ENCODE peak calls at places on chromosomes 16 and 17, in six cellular contexts. V, C, S, W, L and Z are unnamed samples. For H3K9me3, the result is how much of the 10 kb centered on the place peaks cover.

GRCh38 chr16:84739349-84740124 is 39.7 kb downstream of the USP10 start:
- DNase-seq in L (no peak), S (no peak), V (no peak), W (no peak), C (no peak), Z (no peak)

GRCh38 chr16:25012525-25012991 is 2.6 kb downstream of the ARHGAP17 start:
- DNase-seq in S (no peak), W (no peak), V (no peak), L (no peak), C (no peak), Z (no peak)

GRCh38 chr17:37276475-37276874 is 99.3 kb upstream of the C17orf78 start:
- DNase-seq in W (no peak), C (no peak), S (no peak), V (no peak), L (no peak), Z (no peak)

GRCh38 chr16:1153480-1154160 is 714 bp downstream of the CACNA1H start:
- DNase-seq in C (no peak), L (no peak), W (no peak), V (no peak), S (no peak), Z (no peak)

GRCh38 chr17:41392278-41392677 is 5.1 kb downstream of the KRT31 start:
- DNase-seq in L (no peak), C (no peak), W (no peak), V (no peak), S (no peak), Z (no peak)

GRCh38 chr17:81173761-81174160 is 7.7 kb upstream of the AATK start:
- DNase-seq in S (no peak), V (no peak), L (no peak), C (no peak), W (no peak), Z (no peak)

GRCh38 chr16:88454315-88455057 is 1.4 kb downstream of the ZFPM1 start:
- DNase-seq in W (peak), V (no peak), S (no peak), C (no peak), L (peak), Z (no peak)

GRCh38 chr17:39739885-39740356 is 2.2 kb downstream of the GRB7 start:
- DNase-seq in W (no peak), C (no peak), S (no peak), L (no peak), V (no peak), Z (no peak)

GRCh38 chr16:11852092-11852809 is 909 bp upstream of the RSL1D1 start:
- DNase-seq in V (no peak), W (no peak), C (no peak), S (no peak), L (no peak), Z (peak)

GRCh38 chr17:50559674-50560184 is 786 bp upstream of the CACNA1G start:
- DNase-seq in C (peak), V (no peak), L (no peak), S (peak), W (no peak), Z (no peak)

GRCh38 chr17:35289222-35289621 is 46.4 kb downstream of the SLFN5 start:
- DNase-seq in C (no peak), V (no peak), W (no peak), L (no peak), S (no peak), Z (no peak)

GRCh38 chr17:78671607-78672404 is 94.6 kb upstream of the DNAH17 start:
- DNase-seq in W (no peak), V (no peak), C (no peak), L (no peak), S (no peak), Z (no peak)

GRCh38 chr17:49209061-49209571 is 1.3 kb downstream of the GNGT2 start:
- DNase-seq in S (no peak), V (no peak), C (no peak), W (peak), L (no peak), Z (no peak)

DNA sequence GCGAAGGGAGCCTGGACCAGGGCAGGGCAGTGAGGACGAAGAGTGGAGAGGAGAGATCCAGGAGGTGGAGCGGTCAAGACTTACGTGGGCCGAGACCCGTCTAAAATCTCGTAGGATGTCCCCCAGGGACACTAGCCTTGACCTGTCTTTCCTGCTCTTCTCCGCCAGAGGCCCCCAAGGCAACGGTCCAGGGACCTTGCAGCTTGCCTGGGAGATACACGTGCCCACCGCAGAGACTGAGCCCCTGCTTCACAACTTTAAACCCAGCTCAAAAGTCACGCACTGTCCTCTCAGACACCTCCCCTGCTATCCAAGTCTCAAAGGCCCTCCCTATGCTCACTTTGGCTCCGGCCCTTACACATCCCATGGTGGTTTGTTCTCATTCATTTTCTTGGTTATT is 9.4 kb downstream of the TIGD7 start:
- DNase-seq in L (no peak), C (no peak), V (no peak), W (no peak), S (no peak), Z (no peak)
- H3K9me3 ChIP-seq in L (half or more), C (half or more), V (half or more), W (under half), S (under half), Z (under half)

GRCh38 chr17:21815352-21816063 is 123.2 kb downstream of the KCNJ18 start:
- DNase-seq in L (no peak), W (no peak), V (no peak), C (no peak), S (no peak), Z (no peak)

GRCh38 chr17:21814776-21815175 is 122.5 kb downstream of the KCNJ18 start:
- DNase-seq in C (no peak), L (no peak), V (no peak), W (no peak), S (no peak), Z (no peak)

GRCh38 chr17:21816592-21817567 is 124.6 kb downstream of the KCNJ18 start:
- DNase-seq in C (no peak), S (no peak), W (no peak), L (no peak), V (no peak), Z (no peak)

GRCh38 chr17:21823130-21823529 is 130.8 kb downstream of the KCNJ18 start:
- DNase-seq in W (no peak), C (no peak), L (no peak), V (no peak), S (no peak), Z (no peak)

GRCh38 chr17:21817791-21818364 is 125.6 kb downstream of the KCNJ18 start:
- DNase-seq in V (no peak), L (no peak), W (no peak), S (no peak), C (no peak), Z (no peak)
- H3K9me3 ChIP-seq in V (under half), L (under half), W (under half), S (under half), C (under half), Z (under half)

GRCh38 chr16:35173295-35173694 is 1713.9 kb downstream of the TP53TG3F start:
- DNase-seq in S (no peak), L (no peak), W (no peak), C (no peak), V (no peak), Z (no peak)

GRCh38 chr16:35176449-35176848 is 1717.0 kb downstream of the TP53TG3F start:
- DNase-seq in L (no peak), S (no peak), W (no peak), V (no peak), C (peak), Z (no peak)

GRCh38 chr16:35174006-35174405 is 1714.6 kb downstream of the TP53TG3F start:
- DNase-seq in V (no peak), L (no peak), S (no peak), W (no peak), C (no peak), Z (no peak)

GRCh38 chr16:35170610-35171009 is 1711.2 kb downstream of the TP53TG3F start:
- DNase-seq in L (no peak), S (no peak), V (no peak), W (no peak), C (no peak), Z (no peak)

DNA sequence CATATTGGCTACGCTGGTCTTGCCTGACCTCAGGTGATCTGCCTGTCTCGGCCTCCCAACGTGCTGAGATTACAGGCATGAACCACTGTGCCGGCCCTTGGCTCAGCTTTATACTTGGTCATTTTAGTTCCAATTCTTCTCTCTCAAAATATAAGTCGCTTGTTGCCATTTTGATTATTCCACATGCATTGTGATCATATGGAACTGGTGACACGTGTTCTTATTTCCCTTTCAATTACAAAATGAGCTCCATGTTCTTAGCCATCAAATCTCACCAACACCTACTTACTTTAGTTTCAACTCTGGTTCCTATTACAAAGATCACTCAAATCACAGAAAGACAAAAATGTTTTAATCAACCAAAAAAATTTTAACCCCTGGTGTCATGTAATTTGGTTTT is 1711.7 kb downstream of the TP53TG3F start:
- DNase-seq in S (no peak), L (no peak), C (no peak), W (no peak), V (no peak), Z (no peak)
- H3K9me3 ChIP-seq in S (under half), L (under half), C (under half), W (under half), V (under half), Z (under half)

GRCh38 chr17:8041980-8042379 is 3.1 kb downstream of the ALOX15B start:
- DNase-seq in C (no peak), L (no peak), S (no peak), V (no peak), W (no peak), Z (no peak)
- H3K9me3 ChIP-seq in C (under half), L (under half), S (under half), V (under half), W (under half), Z (under half)

GRCh38 chr17:77174928-77175720 is 34.4 kb downstream of the SEC14L1 start:
- DNase-seq in S (no peak), W (no peak), C (no peak), L (no peak), V (no peak), Z (no peak)

GRCh38 chr17:77178050-77178449 is 37.3 kb downstream of the SEC14L1 start:
- DNase-seq in V (no peak), W (no peak), C (no peak), S (no peak), L (no peak), Z (no peak)

GRCh38 chr17:77167472-77168306 is 26.9 kb downstream of the SEC14L1 start:
- DNase-seq in W (no peak), C (no peak), L (no peak), S (no peak), V (no peak), Z (no peak)

GRCh38 chr17:77177002-77177401 is 36.2 kb downstream of the SEC14L1 start:
- DNase-seq in V (no peak), W (no peak), C (no peak), S (no peak), L (no peak), Z (no peak)

DNA sequence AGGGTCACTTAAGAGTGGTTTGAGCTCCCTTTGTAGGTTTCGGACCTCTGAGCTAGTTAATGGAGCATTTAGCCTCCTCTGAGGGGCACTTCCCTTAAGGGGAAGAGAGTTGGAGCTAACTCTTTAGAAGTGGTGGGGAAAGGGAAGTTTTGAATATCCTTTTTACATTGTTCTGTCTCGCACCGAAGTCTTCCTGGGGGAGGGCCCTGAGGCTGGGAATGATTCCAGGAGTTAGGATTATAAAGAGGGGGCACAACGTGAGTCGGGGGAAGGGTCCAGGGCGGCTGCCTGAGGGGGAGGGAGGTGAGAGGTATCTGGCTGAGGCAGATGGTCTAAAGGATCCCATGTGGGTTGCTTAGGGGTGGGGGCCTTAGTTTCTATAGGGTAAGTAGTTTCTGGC is 32.3 kb downstream of the SEC14L1 start:
- DNase-seq in C (no peak), S (no peak), V (no peak), W (no peak), L (no peak), Z (no peak)
- H3K9me3 ChIP-seq in C (under half), S (half or more), V (under half), W (under half), L (under half), Z (under half)

DNA sequence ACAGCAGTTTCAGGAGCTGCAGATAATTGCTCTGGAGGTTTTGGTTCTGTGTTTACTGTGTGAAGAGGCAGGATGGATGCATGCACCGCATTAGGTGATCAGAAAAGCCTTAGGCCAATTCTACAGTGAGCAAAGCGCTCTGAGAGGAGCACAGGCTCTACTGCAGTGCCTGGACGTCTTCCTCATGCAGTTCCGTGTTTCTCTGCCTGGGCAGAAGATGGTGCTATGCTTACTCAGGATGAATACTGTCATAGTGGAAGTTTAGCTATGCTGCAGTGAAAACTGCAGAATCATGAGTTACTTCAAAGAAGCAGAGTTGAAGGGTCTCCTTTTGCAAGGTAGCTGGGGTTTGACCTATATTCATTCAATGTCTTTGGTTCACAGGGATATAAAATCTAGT is 1012.4 kb downstream of the KCNJ18 start:
- DNase-seq in C (no peak), V (no peak), L (no peak), S (no peak), W (no peak), Z (no peak)
- H3K9me3 ChIP-seq in C (under half), V (under half), L (under half), S (under half), W (under half), Z (under half)